ENCODE peak calls at places on chromosomes 11 and 22, in eight cellular contexts. T is gastrocnemius medialis; F is CD4-positive, alpha-beta T cell; J is activated CD4-positive, alpha-beta T cell treated with anti-CD3 and anti-CD28 coated beads for 4 hours; Y is stimulated activated CD4-positive, alpha-beta T cell treated with anti-CD3 and anti-CD28 coated beads, Interleukin-4, amount 100 ng/mL, for 1 hour; S is pancreas; C is RCC 7860; H is progenitor cell of endocrine pancreas. U is an unnamed sample.

GRCh38 chr11:99069831-99070444 is 49.2 kb downstream of the CNTN5 start:
- DNase-seq in T (no peak), F (no peak), J (no peak), Y (no peak), S (no peak), C (no peak), H (peak; percentile 10), U (no peak)

GRCh38 chr11:64516226-64516625 is 74.8 kb upstream of the SLC22A12 start:
- DNase-seq in T (no peak), F (no peak), J (no peak), Y (no peak), S (no peak), C (no peak), H (no peak), U (no peak)

GRCh38 chr11:101748572-101748971 is 164.8 kb upstream of the TRPC6 start:
- DNase-seq in T (no peak), F (no peak), J (no peak), Y (no peak), S (no peak), C (no peak), H (no peak), U (no peak)

GRCh38 chr22:46086577-46087335 is 63.6 kb upstream of the PPARA start:
- DNase-seq in T (peak; percentile 61), F (no peak), J (no peak), Y (no peak), S (no peak), C (peak; percentile 45), H (no peak), U (no peak)

GRCh38 chr11:2750601-2751522 is 51.1 kb upstream of the KCNQ1OT1 start:
- DNase-seq in T (peak; percentile 5), F (no peak), J (no peak), Y (no peak), S (no peak), C (no peak), H (no peak), U (no peak)

GRCh38 chr11:34501500-34501899 is 12.1 kb downstream of the ELF5 start:
- DNase-seq in T (peak; percentile 25), F (no peak), J (no peak), Y (no peak), S (no peak), C (peak; percentile 82), H (no peak), U (no peak)

GRCh38 chr11:107830915-107831540 is 27.6 kb downstream of the SLC35F2 start:
- DNase-seq in T (no peak), F (no peak), J (no peak), Y (no peak), S (no peak), C (no peak), H (no peak), U (no peak)

GRCh38 chr22:28395920-28396447 is 283.7 kb downstream of the TTC28 start:
- DNase-seq in T (no peak), F (no peak), J (no peak), Y (no peak), S (no peak), C (no peak), H (no peak), U (no peak)

GRCh38 chr11:1869427-1870325 is 16.8 kb downstream of the LSP1 start:
- DNase-seq in T (no peak), F (no peak), J (no peak), Y (no peak), S (no peak), C (no peak), H (no peak), U (no peak)

GRCh38 chr22:44887941-44888366 is 121.9 kb downstream of the PHF21B start:
- DNase-seq in T (no peak), F (no peak), J (no peak), Y (no peak), S (no peak), C (no peak), H (no peak), U (no peak)

GRCh38 chr22:19568337-19569311 is 44.4 kb upstream of the CLDN5 start:
- DNase-seq in T (no peak), F (no peak), J (no peak), Y (no peak), S (no peak), C (peak; percentile 73), H (no peak), U (no peak)

GRCh38 chr11:117457031-117457785 is 129.6 kb downstream of the CEP164 start:
- DNase-seq in T (no peak), F (no peak), J (no peak), Y (no peak), S (peak; percentile 61), C (no peak), H (no peak), U (no peak)

GRCh38 chr22:26464312-26464711 is 19.3 kb downstream of the HPS4 start:
- DNase-seq in T (peak; percentile 45), F (no peak), J (no peak), Y (no peak), S (no peak), C (no peak), H (no peak), U (no peak)

GRCh38 chr11:72037554-72038311 is 39.0 kb downstream of the IL18BP start:
- DNase-seq in T (peak; percentile 33), F (no peak), J (no peak), Y (no peak), S (no peak), C (no peak), H (no peak), U (no peak)

GRCh38 chr11:6268811-6269210 is 9.2 kb downstream of the CCKBR start:
- DNase-seq in T (no peak), F (no peak), J (no peak), Y (no peak), S (no peak), C (no peak), H (no peak), U (no peak)

GRCh38 chr11:34490304-34490703 is 23.3 kb downstream of the ELF5 start:
- DNase-seq in T (no peak), F (no peak), J (no peak), Y (no peak), S (no peak), C (no peak), H (no peak), U (no peak)

GRCh38 chr11:44016129-44016528 is 31.7 kb upstream of the ACCSL start:
- DNase-seq in T (peak; percentile 48), F (no peak), J (no peak), Y (no peak), S (no peak), C (no peak), H (no peak), U (no peak)

GRCh38 chr11:69217276-69218105 is 61.8 kb downstream of the SMIM38 start:
- DNase-seq in T (no peak), F (peak; percentile 6), J (no peak), Y (no peak), S (peak; percentile 23), C (no peak), H (peak; percentile 7), U (no peak)

GRCh38 chr11:15800121-15800800 is 556.1 kb downstream of the SOX6 start:
- DNase-seq in T (peak; percentile 20), F (no peak), J (no peak), Y (no peak), S (peak; percentile 42), C (peak; percentile 6), H (no peak), U (no peak)

GRCh38 chr11:65743928-65744698 is 23.5 kb upstream of the RNASEH2C start:
- DNase-seq in T (peak; percentile 19), F (no peak), J (no peak), Y (no peak), S (peak; percentile 46), C (peak; percentile 4), H (no peak), U (peak; percentile 6)

GRCh38 chr11:32255876-32256275 is 165.0 kb downstream of the RCN1 start:
- DNase-seq in T (no peak), F (no peak), J (no peak), Y (no peak), S (no peak), C (no peak), H (no peak), U (no peak)

GRCh38 chr11:68076371-68077042 is 37.7 kb downstream of the TCIRG1 start:
- DNase-seq in T (no peak), F (no peak), J (no peak), Y (no peak), S (no peak), C (no peak), H (no peak), U (peak; percentile 28)

GRCh38 chr11:128900468-128900867 is 9.3 kb downstream of the KCNJ5 start:
- DNase-seq in T (no peak), F (no peak), J (no peak), Y (no peak), S (no peak), C (no peak), H (no peak), U (no peak)

GRCh38 chr11:20474176-20474950 is 86.8 kb downstream of the PRMT3 start:
- DNase-seq in T (no peak), F (no peak), J (no peak), Y (no peak), S (no peak), C (no peak), H (no peak), U (no peak)

GRCh38 chr11:92550871-92551270 is 326.3 kb downstream of the FAT3 start:
- DNase-seq in T (no peak), F (no peak), J (no peak), Y (no peak), S (no peak), C (no peak), H (no peak), U (no peak)

GRCh38 chr11:92136792-92137191 is 87.8 kb upstream of the FAT3 start:
- DNase-seq in T (no peak), F (no peak), J (no peak), Y (no peak), S (no peak), C (no peak), H (no peak), U (peak; percentile 9)

GRCh38 chr11:119699227-119699626 is 29.8 kb downstream of the NECTIN1 start:
- DNase-seq in T (peak; percentile 43), F (no peak), J (no peak), Y (no peak), S (peak; percentile 68), C (no peak), H (no peak), U (no peak)

GRCh38 chr11:64372802-64373597 is 14.0 kb downstream of the RPS6KA4 start:
- DNase-seq in T (no peak), F (no peak), J (no peak), Y (no peak), S (no peak), C (no peak), H (no peak), U (no peak)

GRCh38 chr22:23109441-23109978 is 32.3 kb downstream of the RSPH14 start:
- DNase-seq in T (no peak), F (no peak), J (no peak), Y (no peak), S (no peak), C (no peak), H (no peak), U (no peak)

GRCh38 chr11:60924110-60924905 is at the start of gene TMEM132A:
- DNase-seq in T (peak; percentile 55), F (no peak), J (peak; percentile 14), Y (peak; percentile 30), S (peak; percentile 80), C (peak; percentile 51), H (peak; percentile 48), U (peak; percentile 79)

GRCh38 chr22:48263431-48263765 is 1500.9 kb downstream of the TBC1D22A start:
- DNase-seq in T (no peak), F (no peak), J (no peak), Y (no peak), S (no peak), C (no peak), H (no peak), U (no peak)

GRCh38 chr11:69817265-69818236 is 1.7 kb downstream of the FGF3 start:
- DNase-seq in T (no peak), F (no peak), J (no peak), Y (no peak), S (no peak), C (no peak), H (no peak), U (peak; percentile 28)

GRCh38 chr11:70243912-70244652 is 26.4 kb upstream of the PPFIA1 start:
- DNase-seq in T (no peak), F (no peak), J (no peak), Y (no peak), S (no peak), C (no peak), H (no peak), U (no peak)

U was measured in endothelial cell.